ENCODE peak calls at places on chromosomes 12 and 14, in ten cellular contexts. U is nephron progenitor cell, S is progenitor cell of endocrine pancreas, B is heart left ventricle, O is neural progenitor cell, Y is omental fat pad, L is upper lobe of left lung, Z is GM12865, D is fibroblast of mammary gland, W is hepatocyte. K is an unnamed sample.
A peak's percentile ranks its signal among the peaks of the same experiment; 100 is the strongest.

GRCh38 chr14:91405241-91405721 is 12.3 kb downstream of the CCDC88C start:
- DNase-seq in Y (no peak), Z (no peak), U (no peak), L (no peak), S (no peak), B (no peak), W (no peak), O (no peak), D (no peak), K (no peak)

GRCh38 chr12:125332900-125333299 is 267.7 kb downstream of the AACS start:
- DNase-seq in D (no peak), Y (no peak), O (no peak), L (no peak), S (no peak), U (no peak), B (no peak), Z (no peak), W (no peak), K (no peak)

GRCh38 chr12:9073077-9073476 is 42.6 kb downstream of the A2M start:
- DNase-seq in B (no peak), S (no peak), L (no peak), Y (no peak), O (no peak), Z (no peak), D (no peak), W (peak; percentile 21), U (no peak), K (no peak)

GRCh38 chr14:101554991-101555668 is 6.2 kb upstream of the DIO3 start:
- DNase-seq in L (peak; percentile 40), U (no peak), Y (no peak), D (no peak), B (no peak), Z (no peak), S (no peak), W (peak; percentile 81), O (no peak), K (no peak)

GRCh38 chr14:72907886-72908285 is 14.0 kb upstream of the DPF3 start:
- DNase-seq in Z (no peak), W (peak; percentile 39), D (peak; percentile 72), U (no peak), L (no peak), B (no peak), O (no peak), S (no peak), Y (no peak), K (no peak)

GRCh38 chr12:386651-387050 is 2.5 kb downstream of the KDM5A start:
- DNase-seq in Z (no peak), O (no peak), S (no peak), L (no peak), D (peak; percentile 53), B (no peak), U (no peak), Y (no peak), W (no peak), K (no peak)

GRCh38 chr12:49636979-49637378 is 13.6 kb downstream of the PRPF40B start:
- DNase-seq in Y (no peak), D (peak; percentile 76), W (peak; percentile 72), L (no peak), S (no peak), O (peak; percentile 72), B (peak; percentile 65), Z (peak; percentile 78), U (peak; percentile 46), K (peak; percentile 82)

GRCh38 chr14:96215845-96216244 is 11.2 kb downstream of the BDKRB2 start:
- DNase-seq in O (no peak), Y (no peak), U (no peak), B (no peak), D (no peak), L (no peak), W (no peak), S (no peak), Z (no peak), K (no peak)

GRCh38 chr12:48542300-48542928 is 17.0 kb downstream of the OR8S1 start:
- DNase-seq in O (peak; percentile 45), U (peak; percentile 21), W (peak; percentile 25), B (no peak), L (no peak), S (no peak), D (peak; percentile 38), Y (no peak), Z (peak; percentile 66), K (peak; percentile 42)

GRCh38 chr12:52216807-52217206 is 16.2 kb upstream of the KRT7 start:
- DNase-seq in O (no peak), U (no peak), S (no peak), B (no peak), L (no peak), D (no peak), W (no peak), Z (no peak), Y (no peak), K (no peak)

GRCh38 chr14:90388437-90388836 is 8.4 kb upstream of the CALM1 start:
- DNase-seq in Z (no peak), U (peak; percentile 23), W (peak; percentile 82), L (no peak), S (no peak), B (no peak), O (peak; percentile 60), D (peak; percentile 87), Y (no peak), K (no peak)

GRCh38 chr12:31324116-31324844 is 1.7 kb downstream of the SINHCAF start:
- DNase-seq in S (peak; percentile 77), Y (no peak), D (peak; percentile 67), U (peak; percentile 63), W (peak; percentile 90), Z (peak; percentile 81), O (peak; percentile 77), L (peak; percentile 95), B (peak; percentile 71), K (peak; percentile 67)
- TF ChIP-seq CTCF in S (peak; percentile 42), Y (no peak), D (no peak), U (no peak), W (peak; percentile 3), Z (peak; percentile 14), O (no peak), L (no peak), B (no peak), K (no peak)

DNA sequence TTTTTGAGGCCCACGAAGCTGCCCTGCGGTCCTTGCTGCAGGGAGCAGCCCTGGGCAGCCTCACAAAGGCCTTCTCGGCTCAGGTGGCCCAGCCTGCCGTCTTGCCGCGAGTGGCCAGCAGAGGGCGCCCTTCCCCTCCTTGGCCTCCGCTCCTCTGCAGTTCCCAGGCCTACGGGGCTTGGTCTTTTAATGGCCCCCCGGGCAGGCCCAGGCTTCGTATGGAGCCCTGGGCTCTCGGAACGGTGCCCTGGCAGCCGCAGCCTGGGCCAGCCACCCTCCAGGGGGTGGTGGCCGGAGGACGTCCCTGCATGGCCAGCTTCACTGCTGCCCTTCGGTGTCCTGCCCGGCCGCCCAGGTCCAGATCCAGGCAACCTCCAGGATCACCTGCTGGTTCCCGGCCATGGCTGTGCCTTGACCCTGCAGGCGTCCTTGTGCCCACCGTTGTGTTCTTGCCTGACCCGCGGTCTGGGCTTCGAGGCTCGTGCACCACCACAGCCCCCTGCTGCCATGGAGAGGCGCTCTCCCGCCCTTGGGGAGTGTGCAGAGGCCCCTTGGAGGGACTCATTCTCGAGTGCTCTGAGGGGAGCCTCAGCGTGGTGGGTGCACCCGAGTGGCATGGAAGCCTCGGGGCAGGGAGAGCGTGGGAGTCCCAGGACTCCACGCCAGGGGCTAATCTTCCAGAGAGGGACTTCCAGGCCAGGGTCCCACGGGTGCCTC is 9.4 kb downstream of the ASPG start:
- DNase-seq in D (peak; percentile 28), L (peak; percentile 96), U (peak; percentile 95), S (peak; percentile 91), B (no peak), W (peak; percentile 74), Y (peak; percentile 49), Z (peak; percentile 54), O (peak; percentile 82), K (peak; percentile 86)
- TF ChIP-seq CTCF in D (peak; percentile 65), L (peak; percentile 92), U (peak; percentile 99), S (peak; percentile 99), B (peak; percentile 93), W (peak; percentile 89), Y (no peak), Z (peak; percentile 89), O (peak; percentile 93), K (peak; percentile 87)

GRCh38 chr12:121295746-121296617 is 527 bp downstream of the CAMKK2 start:
- DNase-seq in B (no peak), Z (peak; percentile 34), Y (no peak), U (peak; percentile 43), W (peak; percentile 68), L (no peak), D (no peak), O (peak; percentile 56), S (peak; percentile 35), K (peak; percentile 43)
- TF ChIP-seq CTCF in B (no peak), Z (no peak), Y (no peak), U (no peak), W (no peak), L (no peak), D (no peak), O (no peak), S (no peak), K (peak; percentile 17)

DNA sequence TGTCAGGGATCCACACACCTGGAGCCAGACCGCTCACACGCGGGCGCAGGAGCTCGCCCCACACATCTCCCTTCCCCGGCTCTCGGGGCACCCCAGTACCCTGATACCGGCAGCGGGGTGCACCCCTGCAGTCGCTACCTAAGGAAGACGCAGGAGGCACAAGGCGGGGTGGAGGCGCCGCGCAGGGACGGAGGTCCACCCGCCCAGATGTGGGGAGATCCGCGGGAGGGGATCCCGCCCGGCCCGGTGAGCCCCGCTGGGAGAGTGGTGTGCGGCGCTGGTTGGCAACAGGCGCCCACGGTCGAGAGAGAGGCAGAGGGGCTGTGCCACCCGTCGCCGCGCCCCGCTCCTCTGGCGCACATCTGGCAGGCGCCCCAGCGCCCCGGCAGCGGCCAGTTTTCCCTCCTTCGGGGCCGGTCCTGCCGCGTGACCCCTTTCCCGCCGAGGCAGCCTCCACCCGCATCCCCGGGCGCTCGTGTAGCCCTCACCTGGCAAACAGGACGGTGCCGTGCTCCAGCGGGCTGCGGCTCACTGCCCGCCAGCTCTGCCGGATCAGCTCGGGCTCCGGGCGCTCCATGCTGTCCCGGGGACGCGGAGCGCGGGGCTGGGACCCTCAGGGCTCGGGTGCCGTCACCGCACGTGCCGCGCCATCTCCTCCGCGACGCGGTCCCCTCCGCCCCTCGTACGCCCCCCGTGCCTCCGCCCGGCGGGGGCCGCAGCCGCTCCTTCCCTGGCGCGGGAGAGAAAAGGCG is 469 bp downstream of the NGB start:
- DNase-seq in S (no peak), D (no peak), L (peak; percentile 81), Y (no peak), B (no peak), O (peak; percentile 39), W (no peak), U (peak; percentile 46), Z (no peak), K (no peak)
- TF ChIP-seq CTCF in S (no peak), D (no peak), L (no peak), Y (no peak), B (no peak), O (no peak), W (no peak), U (no peak), Z (no peak), K (no peak)

DNA sequence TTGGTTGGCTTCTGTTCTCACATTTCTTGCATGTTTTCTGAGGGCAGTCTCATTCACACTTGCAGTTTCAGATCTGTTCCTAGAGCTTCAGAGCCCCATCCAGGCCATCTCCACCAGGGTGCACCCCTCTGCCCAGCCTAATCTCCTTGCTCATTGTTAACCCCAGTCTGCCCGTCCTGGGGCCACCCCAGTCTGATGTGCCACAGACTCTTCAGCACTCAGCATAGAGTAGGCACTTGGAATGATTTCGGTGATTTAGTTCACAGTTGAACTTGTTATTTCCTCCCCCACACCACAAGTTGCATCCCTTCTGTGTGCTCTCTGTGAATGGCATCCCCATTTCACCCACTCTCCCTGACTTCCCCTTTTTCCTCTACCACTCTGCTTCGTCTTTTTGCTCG is 41.3 kb downstream of the ANO6 start:
- DNase-seq in L (no peak), D (no peak), O (no peak), S (no peak), B (no peak), W (no peak), U (no peak), Y (no peak), Z (peak; percentile 58), K (peak; percentile 54)
- TF ChIP-seq CTCF in L (no peak), D (no peak), O (no peak), S (no peak), B (no peak), W (no peak), U (no peak), Y (no peak), Z (peak; percentile 2), K (peak; percentile 10)

K was measured in GM10248.